ENCODE peak calls at places on chromosomes 5 and 9, in six cellular contexts. E is NCI-H1105; K is CD8-positive, alpha-beta T cell; Y is Caco-2; Q is NCI-H446 treated with DMSO at 0.1 percent for 48 hours; T is HEK293T. G is an unnamed sample.

GRCh38 chr5:132431682-132432081 is 58.9 kb downstream of the IRF1 start:
- DNase-seq in K (no peak), T (no peak), Q (no peak), E (no peak), Y (no peak), G (no peak)

GRCh38 chr5:117943521-117943920 is 1044.8 kb downstream of the DTWD2 start:
- DNase-seq in Y (no peak), E (no peak), T (no peak), K (no peak), Q (no peak), G (no peak)

GRCh38 chr9:93568169-93568568 is 8.2 kb upstream of the PHF2 start:
- DNase-seq in K (no peak), Q (no peak), Y (no peak), T (no peak), E (no peak), G (no peak)

GRCh38 chr5:33439905-33440481 is 772 bp upstream of the TARS1 start:
- DNase-seq in E (no peak), Y (no peak), Q (no peak), T (no peak), K (no peak), G (no peak)

GRCh38 chr9:124040935-124041816 is 29.6 kb downstream of the LHX2 start:
- DNase-seq in T (peak), E (no peak), Q (no peak), K (peak), Y (no peak), G (peak)

GRCh38 chr9:112194969-112195431 is 19.9 kb upstream of the SUSD1 start:
- DNase-seq in T (no peak), Y (no peak), E (no peak), K (no peak), Q (no peak), G (no peak)

GRCh38 chr5:68555891-68556689 is 340.5 kb downstream of the PIK3R1 start:
- DNase-seq in E (no peak), Y (no peak), Q (no peak), T (no peak), K (no peak), G (no peak)

GRCh38 chr5:173917788-173918786 is 29.9 kb downstream of the CPEB4 start:
- DNase-seq in E (peak), T (peak), Y (peak), K (peak), Q (peak), G (peak)

GRCh38 chr9:133713211-133713959 is 24.8 kb downstream of the SARDH start:
- DNase-seq in E (no peak), T (no peak), Q (no peak), K (no peak), Y (no peak), G (no peak)

GRCh38 chr9:109499631-109500120 is 1.6 kb upstream of the PTPN3 start:
- DNase-seq in K (no peak), E (peak), Y (peak), T (peak), Q (peak), G (no peak)

GRCh38 chr9:95574176-95574575 is 57.4 kb upstream of the PTCH1 start:
- DNase-seq in Y (no peak), E (no peak), Q (no peak), T (no peak), K (no peak), G (no peak)

GRCh38 chr5:38660194-38660668 is 103.8 kb upstream of the LIFR start:
- DNase-seq in K (no peak), Q (peak), Y (peak), T (peak), E (peak), G (no peak)

GRCh38 chr5:154967419-154968024 is 26.6 kb downstream of the MRPL22 start:
- DNase-seq in Y (no peak), Q (no peak), E (no peak), K (no peak), T (peak), G (no peak)

GRCh38 chr9:33498387-33498786 is 24.7 kb upstream of the NOL6 start:
- DNase-seq in K (no peak), Q (peak), T (no peak), Y (no peak), E (no peak), G (no peak)

GRCh38 chr5:157108961-157109360 is at the start of gene HAVCR2:
- DNase-seq in E (no peak), K (peak), Q (no peak), Y (no peak), T (no peak), G (peak)

GRCh38 chr9:121299467-121300282 is 31.7 kb downstream of the GSN start:
- DNase-seq in E (peak), Y (no peak), K (peak), T (peak), Q (no peak), G (no peak)

GRCh38 chr9:70043285-70043684 is 363 bp upstream of the MAMDC2 start:
- DNase-seq in E (no peak), T (no peak), Q (no peak), Y (no peak), K (no peak), G (no peak)

GRCh38 chr5:58245479-58245845 is 214.4 kb downstream of the PLK2 start:
- DNase-seq in Y (no peak), T (no peak), E (no peak), K (no peak), Q (no peak), G (no peak)

GRCh38 chr9:127448112-127448805 is 2.9 kb downstream of the RPL12 start:
- DNase-seq in Y (no peak), Q (no peak), E (no peak), K (no peak), T (no peak), G (no peak)

GRCh38 chr9:130728721-130729120 is 35.1 kb downstream of the EXOSC2 start:
- DNase-seq in E (no peak), K (no peak), Y (no peak), Q (no peak), T (no peak), G (no peak)

GRCh38 chr9:85431396-85432102 is 310.2 kb downstream of the AGTPBP1 start:
- DNase-seq in K (no peak), E (no peak), Q (no peak), Y (no peak), T (no peak), G (no peak)

GRCh38 chr5:172775326-172776234 is 4.6 kb upstream of the DUSP1 start:
- DNase-seq in Y (peak), K (no peak), E (no peak), Q (no peak), T (no peak), G (no peak)

GRCh38 chr5:142167458-142167857 is 58.9 kb downstream of the NDFIP1 start:
- DNase-seq in Y (no peak), K (no peak), Q (no peak), E (no peak), T (no peak), G (no peak)

GRCh38 chr9:78940121-78940855 is 631.5 kb upstream of the TLE4 start:
- DNase-seq in T (no peak), K (no peak), Y (no peak), Q (no peak), E (no peak), G (no peak)

GRCh38 chr5:172640822-172641358 is at the start of gene NEURL1B:
- DNase-seq in K (peak), E (peak), Q (peak), Y (peak), T (peak), G (no peak)

GRCh38 chr5:179221877-179222220 is 123.4 kb downstream of the ADAMTS2 start:
- DNase-seq in E (no peak), T (no peak), Q (no peak), K (no peak), Y (no peak), G (no peak)

GRCh38 chr5:61228691-61229280 is 66.5 kb upstream of the SMIM15 start:
- DNase-seq in E (no peak), Y (no peak), K (no peak), Q (peak), T (no peak), G (peak)

GRCh38 chr5:93382188-93382587 is 198.8 kb downstream of the NR2F1-AS1 start:
- DNase-seq in K (no peak), Q (no peak), Y (no peak), T (no peak), E (no peak), G (no peak)

GRCh38 chr5:155274484-155274883 is 260.9 kb downstream of the KIF4B start:
- DNase-seq in K (no peak), E (no peak), Y (no peak), T (no peak), Q (no peak), G (no peak)

GRCh38 chr5:65924366-65925093 is 1.8 kb upstream of the ERBIN start:
- DNase-seq in E (no peak), Q (no peak), Y (no peak), T (no peak), K (no peak), G (no peak)

GRCh38 chr9:38641985-38642864 is 21.8 kb upstream of the ANKRD18A start:
- DNase-seq in Q (peak), T (peak), Y (peak), E (peak), K (no peak), G (no peak)

GRCh38 chr5:60343102-60343501 is 356.9 kb downstream of the DEPDC1B start:
- DNase-seq in K (no peak), Q (no peak), T (no peak), E (no peak), Y (no peak), G (no peak)

GRCh38 chr9:131578778-131579504 is 33.6 kb downstream of the PRRT1B start:
- DNase-seq in Y (no peak), E (no peak), K (peak), T (no peak), Q (no peak), G (peak)

GRCh38 chr9:36676823-36677521 is 104.3 kb downstream of the MELK start:
- DNase-seq in Y (no peak), T (no peak), Q (no peak), E (no peak), K (no peak), G (no peak)

GRCh38 chr9:122364783-122365150 is 6.1 kb upstream of the PTGS1 start:
- DNase-seq in Q (no peak), Y (no peak), T (no peak), K (no peak), E (no peak), G (no peak)

GRCh38 chr9:93464395-93464794 is 11.0 kb upstream of the FAM120AOS start:
- DNase-seq in Q (no peak), T (no peak), Y (no peak), E (no peak), K (no peak), G (peak)

GRCh38 chr5:127031863-127032232 is 1.5 kb upstream of the MARCHF3 start:
- DNase-seq in E (no peak), Q (no peak), Y (no peak), T (no peak), K (no peak), G (no peak)

G was measured in stimulated activated naive B cell treated with anti-CD40 and anti-IgM and Interleukin-4, amounts not matched to agents 10 μg/mL and 1 μg/mL and 100 μg/mL, for 72 hours.